ENCODE peak calls at places on chromosomes 1 and 21, in nine cellular contexts. T is stimulated activated naive CD8-positive, alpha-beta T cell treated with anti-CD3 and anti-CD28 coated beads, Interleukin-15, Interleukin-2, amounts not matched to agents 100 U/mL and 50 U/mL, for 24 hours; A is occipital lobe; V is skeletal muscle cell; H is NCI-H2029 treated with DMSO at 0.1 percent for 48 hours; G is NCI-H1105 treated with DMSO at 0.1 percent for 48 hours; S is pons; O is T-helper 2 cell; N is RPMI7951. L is an unnamed sample.

GRCh38 chr1:161427733-161428516 is 60.2 kb upstream of the CFAP126 start:
- DNase-seq in T (peak), A (no peak), V (peak), H (no peak), G (no peak), S (no peak), O (no peak), N (no peak), L (peak)

GRCh38 chr1:50369830-50370229 is 53.4 kb downstream of the DMRTA2 start:
- DNase-seq in T (no peak), A (no peak), V (no peak), H (no peak), G (peak), S (no peak), O (no peak), N (no peak), L (no peak)

GRCh38 chr1:22262583-22262982 is 119.7 kb upstream of the WNT4 start:
- DNase-seq in T (no peak), A (no peak), V (no peak), H (no peak), G (peak), S (no peak), O (no peak), N (no peak), L (no peak)

GRCh38 chr1:55421317-55421716 is 206.2 kb upstream of the USP24 start:
- DNase-seq in T (no peak), A (no peak), V (no peak), H (no peak), G (no peak), S (no peak), O (no peak), N (peak), L (peak)

GRCh38 chr1:203860396-203860951 is 925 bp upstream of the SNRPE start:
- DNase-seq in T (no peak), A (no peak), V (no peak), H (no peak), G (no peak), S (peak), O (no peak), N (peak), L (peak)

GRCh38 chr1:231748744-231749143 is 122.2 kb downstream of the DISC1 start:
- DNase-seq in T (no peak), A (no peak), V (no peak), H (no peak), G (no peak), S (no peak), O (no peak), N (no peak), L (no peak)

GRCh38 chr1:169115891-169116585 is 9.5 kb downstream of the ATP1B1 start:
- DNase-seq in T (no peak), A (no peak), V (no peak), H (peak), G (no peak), S (peak), O (no peak), N (peak), L (no peak)

GRCh38 chr1:23459338-23459757 is 24.6 kb downstream of the ASAP3 start:
- DNase-seq in T (no peak), A (no peak), V (no peak), H (no peak), G (no peak), S (no peak), O (no peak), N (no peak), L (no peak)

GRCh38 chr1:34930702-34931071 is 1.2 kb upstream of the DLGAP3 start:
- DNase-seq in T (no peak), A (no peak), V (no peak), H (no peak), G (no peak), S (no peak), O (no peak), N (no peak), L (no peak)

GRCh38 chr21:41680444-41681335 is 86.2 kb downstream of the RIPK4 start:
- DNase-seq in T (no peak), A (no peak), V (no peak), H (peak), G (peak), S (no peak), O (no peak), N (no peak), L (no peak)

L was measured in HFFc6.